ENCODE peak calls at places on chromosomes 7 and 10, in six cellular contexts. W is mesenchymal stem cell, L is IMR-90, Q is neuronal stem cell, G is trophoblast cell, D is H1. E is an unnamed sample.

GRCh38 chr10:21100190-21100589 is 203.1 kb upstream of the NEBL start:
- DNase-seq in W (no peak), L (no peak), Q (peak), G (no peak), D (no peak), E (no peak)

GRCh38 chr7:2228921-2229320 is 3.8 kb downstream of the MAD1L1 start:
- DNase-seq in W (no peak), L (no peak), Q (no peak), G (no peak), D (no peak), E (no peak)

GRCh38 chr7:41336981-41337380 is 365.9 kb downstream of the INHBA start:
- DNase-seq in W (peak), L (peak), Q (no peak), G (peak), D (no peak), E (no peak)

GRCh38 chr10:88149906-88150305 is 286.5 kb downstream of the PTEN start:
- DNase-seq in W (no peak), L (peak), Q (no peak), G (no peak), D (no peak), E (no peak)

GRCh38 chr7:132149801-132150310 is 426.4 kb downstream of the PLXNA4 start:
- DNase-seq in W (no peak), L (no peak), Q (no peak), G (no peak), D (no peak), E (no peak)

GRCh38 chr10:60083039-60083344 is 176.6 kb upstream of the CCDC6 start:
- DNase-seq in W (no peak), L (no peak), Q (no peak), G (no peak), D (no peak), E (no peak)

GRCh38 chr10:125117941-125118630 is 42.3 kb downstream of the CTBP2 start:
- DNase-seq in W (no peak), L (no peak), Q (no peak), G (no peak), D (no peak), E (no peak)

GRCh38 chr10:91800192-91800591 is 2.0 kb downstream of the TNKS2 start:
- DNase-seq in W (no peak), L (no peak), Q (no peak), G (no peak), D (no peak), E (no peak)

GRCh38 chr10:127740596-127740995 is 3.6 kb downstream of the FOXI2 start:
- DNase-seq in W (no peak), L (no peak), Q (no peak), G (peak), D (no peak), E (peak)

GRCh38 chr7:38830826-38831225 is 78.2 kb downstream of the VPS41 start:
- DNase-seq in W (no peak), L (no peak), Q (no peak), G (no peak), D (no peak), E (no peak)

GRCh38 chr10:77253037-77253436 is 384.6 kb downstream of the KCNMA1 start:
- DNase-seq in W (no peak), L (no peak), Q (no peak), G (no peak), D (no peak), E (no peak)

GRCh38 chr10:133207627-133208026 is 22.4 kb upstream of the UTF1 start:
- DNase-seq in W (no peak), L (no peak), Q (no peak), G (no peak), D (no peak), E (no peak)

GRCh38 chr10:71771204-71771603 is 2.1 kb downstream of the VSIR start:
- DNase-seq in W (no peak), L (no peak), Q (no peak), G (no peak), D (no peak), E (no peak)

GRCh38 chr10:90197766-90198165 is 496.4 kb downstream of the KIF20B start:
- DNase-seq in W (peak), L (peak), Q (no peak), G (peak), D (no peak), E (no peak)

GRCh38 chr7:123583821-123584220 is 17.8 kb upstream of the ASB15 start:
- DNase-seq in W (no peak), L (no peak), Q (no peak), G (no peak), D (no peak), E (no peak)
- H3K14ac ChIP-seq in W (no peak), L (no peak), Q (no peak), G (no peak), D (no peak), E (no peak)

GRCh38 chr10:2989292-2989947 is 77.9 kb upstream of the PFKP start:
- DNase-seq in W (no peak), L (no peak), Q (no peak), G (no peak), D (no peak), E (no peak)
- H3K14ac ChIP-seq in W (no peak), L (no peak), Q (no peak), G (no peak), D (no peak), E (no peak)

GRCh38 chr7:22894585-22894984 is 71.9 kb upstream of the TOMM7 start:
- DNase-seq in W (no peak), L (no peak), Q (no peak), G (no peak), D (peak), E (no peak)
- H3K14ac ChIP-seq in W (no peak), L (no peak), Q (no peak), G (no peak), D (no peak), E (no peak)

GRCh38 chr10:102131286-102132170 is 1.3 kb upstream of the PPRC1 start:
- DNase-seq in W (peak), L (peak), Q (no peak), G (no peak), D (no peak), E (no peak)
- H3K14ac ChIP-seq in W (no peak), L (no peak), Q (no peak), G (no peak), D (no peak), E (no peak)